ENCODE peak calls at places on chromosomes 3 and 15, in seven cellular contexts. G, R, Z, K, U, V and P are unnamed samples.

GRCh38 chr15:27956285-27956684 is 142.8 kb downstream of the OCA2 start:
- DNase-seq in G (no peak), Z (no peak), K (no peak), V (no peak), U (no peak), R (no peak), P (peak)

GRCh38 chr3:36876181-36876936 is 68.5 kb downstream of the TRANK1 start:
- DNase-seq in U (no peak), Z (peak), K (peak), G (peak), R (no peak), V (no peak), P (no peak)

GRCh38 chr3:47409688-47410416 is 29.0 kb downstream of the PTPN23 start:
- DNase-seq in U (no peak), R (no peak), G (no peak), Z (no peak), K (peak), V (no peak), P (no peak)

GRCh38 chr15:29670266-29670665 is 152.0 kb downstream of the TJP1 start:
- DNase-seq in R (no peak), K (no peak), V (no peak), U (no peak), G (no peak), Z (no peak), P (peak)

GRCh38 chr3:127404614-127405598 is 117.1 kb upstream of the PRR20G start:
- DNase-seq in R (peak), V (no peak), G (no peak), U (peak), Z (no peak), K (no peak), P (no peak)

GRCh38 chr3:172048599-172048998 is 9.2 kb downstream of the FNDC3B start:
- DNase-seq in R (peak), K (no peak), Z (no peak), V (no peak), G (no peak), U (no peak), P (no peak)

GRCh38 chr3:25573386-25574171 is 91.1 kb downstream of the TOP2B start:
- DNase-seq in V (no peak), K (no peak), R (no peak), U (peak), Z (no peak), G (peak), P (no peak)

GRCh38 chr3:129612350-129613204 is 6.1 kb upstream of the PLXND1 start:
- DNase-seq in Z (no peak), V (no peak), U (no peak), K (no peak), R (peak), G (peak), P (peak)

GRCh38 chr15:36682091-36682490 is 102.7 kb downstream of the CDIN1 start:
- DNase-seq in Z (no peak), G (peak), U (no peak), R (no peak), K (no peak), V (no peak), P (no peak)

GRCh38 chr15:90184786-90185704 is 16.1 kb upstream of the SEMA4B start:
- DNase-seq in R (peak), G (peak), U (peak), K (peak), Z (peak), V (peak), P (peak)

GRCh38 chr15:84826369-84826823 is 9.2 kb downstream of the ALPK3 start:
- DNase-seq in Z (peak), R (peak), G (peak), V (no peak), U (no peak), K (no peak), P (peak)

GRCh38 chr3:188194327-188194726 is 40.4 kb downstream of the LPP start:
- DNase-seq in K (no peak), Z (no peak), U (no peak), G (peak), R (no peak), V (no peak), P (peak)

GRCh38 chr15:60022379-60022741 is 18.2 kb downstream of the FOXB1 start:
- DNase-seq in G (no peak), V (no peak), K (no peak), U (no peak), Z (no peak), R (no peak), P (no peak)